ENCODE peak calls at places on chromosome 13, in ten cellular contexts. V, W, F, L, Y, U, H, J, E and G are unnamed samples.

GRCh38 chr13:43232866-43233265 is 209.5 kb downstream of the DNAJC15 start:
- DNase-seq in V (no peak), W (no peak), F (no peak), L (no peak), Y (peak; percentile 57), U (no peak), H (no peak), J (no peak), E (no peak), G (peak; percentile 92)

GRCh38 chr13:33740134-33740538 is 77.8 kb upstream of the RFC3 start:
- DNase-seq in V (no peak), W (no peak), F (no peak), L (no peak), Y (no peak), U (no peak), H (no peak), J (no peak), E (no peak), G (peak; percentile 65)

GRCh38 chr13:29131159-29131558 is 311.0 kb downstream of the MTUS2 start:
- DNase-seq in V (no peak), W (no peak), F (no peak), L (no peak), Y (no peak), U (no peak), H (no peak), J (no peak), E (no peak), G (no peak)

GRCh38 chr13:98853791-98854191 is 101.3 kb upstream of the SLC15A1 start:
- DNase-seq in V (peak; percentile 70), W (no peak), F (peak; percentile 68), L (no peak), Y (no peak), U (no peak), H (no peak), J (no peak), E (no peak), G (peak; percentile 89)

GRCh38 chr13:99636306-99636705 is 135.0 kb downstream of the TM9SF2 start:
- DNase-seq in V (no peak), W (no peak), F (no peak), L (no peak), Y (no peak), U (no peak), H (no peak), J (no peak), E (peak; percentile 10), G (no peak)

GRCh38 chr13:110615005-110615321 is 382 bp upstream of the NAXD start:
- DNase-seq in V (no peak), W (no peak), F (no peak), L (no peak), Y (no peak), U (no peak), H (no peak), J (no peak), E (no peak), G (no peak)

GRCh38 chr13:73607489-73608156 is 526.6 kb downstream of the KLF12 start:
- DNase-seq in V (no peak), W (no peak), F (no peak), L (no peak), Y (no peak), U (no peak), H (no peak), J (no peak), E (no peak), G (no peak)

GRCh38 chr13:45456196-45456972 is 8.4 kb upstream of the COG3 start:
- DNase-seq in V (no peak), W (no peak), F (no peak), L (no peak), Y (no peak), U (no peak), H (no peak), J (no peak), E (no peak), G (peak; percentile 26)

GRCh38 chr13:42895781-42896180 is 96.3 kb downstream of the EPSTI1 start:
- DNase-seq in V (no peak), W (no peak), F (no peak), L (no peak), Y (no peak), U (no peak), H (no peak), J (no peak), E (no peak), G (no peak)

GRCh38 chr13:30840515-30840914 is 65.6 kb upstream of the MEDAG start:
- DNase-seq in V (no peak), W (no peak), F (no peak), L (no peak), Y (no peak), U (no peak), H (no peak), J (no peak), E (no peak), G (no peak)

GRCh38 chr13:49444517-49445395 is 682 bp downstream of the SETDB2 start:
- DNase-seq in V (no peak), W (no peak), F (peak; percentile 21), L (no peak), Y (peak; percentile 11), U (no peak), H (peak; percentile 2), J (peak; percentile 68), E (no peak), G (peak; percentile 84)

GRCh38 chr13:76600086-76600485 is 286.1 kb downstream of the KCTD12 start:
- DNase-seq in V (no peak), W (no peak), F (no peak), L (no peak), Y (no peak), U (no peak), H (no peak), J (no peak), E (no peak), G (peak; percentile 7)

GRCh38 chr13:73608731-73609485 is 525.3 kb downstream of the KLF12 start:
- DNase-seq in V (no peak), W (peak; percentile 97), F (no peak), L (peak; percentile 17), Y (no peak), U (no peak), H (no peak), J (no peak), E (no peak), G (no peak)

GRCh38 chr13:73835138-73835721 is 299.0 kb downstream of the KLF12 start:
- DNase-seq in V (no peak), W (peak; percentile 39), F (peak; percentile 31), L (no peak), Y (no peak), U (peak; percentile 42), H (no peak), J (peak; percentile 72), E (no peak), G (peak; percentile 20)

GRCh38 chr13:42671502-42671901 is 97.5 kb downstream of the TNFSF11 start:
- DNase-seq in V (no peak), W (no peak), F (no peak), L (no peak), Y (no peak), U (no peak), H (no peak), J (no peak), E (no peak), G (no peak)

GRCh38 chr13:24076124-24076523 is 84.4 kb upstream of the SPATA13 start:
- DNase-seq in V (no peak), W (no peak), F (no peak), L (no peak), Y (no peak), U (peak; percentile 41), H (peak; percentile 29), J (no peak), E (no peak), G (peak; percentile 30)

GRCh38 chr13:111167290-111167689 is 52.2 kb downstream of the ARHGEF7 start:
- DNase-seq in V (no peak), W (no peak), F (no peak), L (no peak), Y (no peak), U (no peak), H (no peak), J (no peak), E (no peak), G (no peak)

GRCh38 chr13:51806571-51806970 is 2.6 kb upstream of the DHRS12 start:
- DNase-seq in V (no peak), W (peak; percentile 21), F (no peak), L (no peak), Y (no peak), U (no peak), H (no peak), J (peak; percentile 33), E (no peak), G (peak; percentile 45)

GRCh38 chr13:112700291-112701060 is 10.6 kb downstream of the ATP11A start:
- DNase-seq in V (no peak), W (no peak), F (no peak), L (no peak), Y (no peak), U (no peak), H (no peak), J (no peak), E (no peak), G (no peak)

GRCh38 chr13:98370806-98371553 is 193.9 kb upstream of the RNF113B start:
- DNase-seq in V (no peak), W (no peak), F (no peak), L (no peak), Y (no peak), U (no peak), H (no peak), J (peak; percentile 17), E (no peak), G (peak; percentile 84)

GRCh38 chr13:107117327-107118012 is 549.5 kb upstream of the ARGLU1 start:
- DNase-seq in V (no peak), W (no peak), F (no peak), L (no peak), Y (no peak), U (no peak), H (no peak), J (no peak), E (no peak), G (no peak)

GRCh38 chr13:85728831-85729230 is 70.4 kb downstream of the SLITRK6 start:
- DNase-seq in V (no peak), W (no peak), F (no peak), L (no peak), Y (no peak), U (no peak), H (no peak), J (no peak), E (no peak), G (peak; percentile 38)

GRCh38 chr13:51929699-51930098 is 67.9 kb downstream of the CCDC70 start:
- DNase-seq in V (no peak), W (no peak), F (no peak), L (no peak), Y (no peak), U (no peak), H (no peak), J (no peak), E (no peak), G (no peak)